ENCODE peak calls at places on chromosomes 13 and 19, in four cellular contexts. D is HEK293T, U is amniotic stem cell, A is left ventricle myocardium inferior. O is an unnamed sample.
A peak's percentile ranks its signal among the peaks of the same experiment; 100 is the strongest.

GRCh38 chr19:1767464-1767933 is 14.2 kb downstream of the ONECUT3 start:
- DNase-seq in D (peak; percentile 84), U (no peak), A (peak; percentile 33), O (no peak)

GRCh38 chr19:46426506-46427162 is 2.1 kb downstream of the PNMA8C start:
- DNase-seq in D (no peak), U (peak; percentile 64), A (peak; percentile 82), O (peak; percentile 78)

GRCh38 chr19:40831502-40832430 is 18.5 kb downstream of the CYP2A6 start:
- DNase-seq in D (peak; percentile 37), U (peak; percentile 77), A (no peak), O (peak; percentile 99)

GRCh38 chr19:52941941-52942370 is 18.7 kb upstream of the ZNF888 start:
- DNase-seq in D (peak; percentile 7), U (peak; percentile 7), A (peak; percentile 27), O (peak; percentile 26)

GRCh38 chr13:114202581-114202980 is 23.5 kb downstream of the CFAP97D2 start:
- DNase-seq in D (no peak), U (no peak), A (no peak), O (no peak)

GRCh38 chr19:39167461-39168257 is 29.1 kb upstream of the NCCRP1 start:
- DNase-seq in D (no peak), U (no peak), A (no peak), O (no peak)

GRCh38 chr19:41795031-41795461 is 1.3 kb upstream of the CEACAM3 start:
- DNase-seq in D (peak; percentile 27), U (no peak), A (no peak), O (peak; percentile 24)

GRCh38 chr13:113654591-113655357 is 3.2 kb downstream of the ATP4B start:
- DNase-seq in D (no peak), U (no peak), A (peak; percentile 13), O (no peak)

GRCh38 chr13:24911135-24911524 is 147.2 kb downstream of the RNF17 start:
- DNase-seq in D (no peak), U (no peak), A (no peak), O (peak; percentile 69)

GRCh38 chr13:55576389-55576788 is 1564.3 kb upstream of the PRR20A start:
- DNase-seq in D (no peak), U (no peak), A (no peak), O (no peak)

GRCh38 chr19:28351761-28352160 is 861.2 kb downstream of the UQCRFS1 start:
- DNase-seq in D (no peak), U (no peak), A (no peak), O (no peak)

GRCh38 chr13:110815471-110816204 is 99.2 kb downstream of the ANKRD10 start:
- DNase-seq in D (no peak), U (no peak), A (no peak), O (no peak)

GRCh38 chr19:55146648-55147218 is 2.3 kb downstream of the TNNT1 start:
- DNase-seq in D (peak; percentile 69), U (no peak), A (no peak), O (peak; percentile 16)

GRCh38 chr13:49113526-49114286 is 106.4 kb upstream of the MLNR start:
- DNase-seq in D (no peak), U (no peak), A (no peak), O (peak; percentile 79)

GRCh38 chr13:40114305-40114896 is 458.9 kb downstream of the COG6 start:
- DNase-seq in D (no peak), U (no peak), A (no peak), O (no peak)

GRCh38 chr13:106230450-106230849 is 305.0 kb downstream of the EFNB2 start:
- DNase-seq in D (no peak), U (peak; percentile 16), A (no peak), O (peak; percentile 58)

GRCh38 chr13:39415003-39415402 is 188.0 kb downstream of the LHFPL6 start:
- DNase-seq in D (no peak), U (no peak), A (no peak), O (no peak)

GRCh38 chr13:26855071-26855470 is 94.5 kb upstream of the GPR12 start:
- DNase-seq in D (no peak), U (no peak), A (no peak), O (no peak)

GRCh38 chr19:57351867-57352266 is 796 bp downstream of the ZNF304 start:
- DNase-seq in D (no peak), U (no peak), A (no peak), O (no peak)

GRCh38 chr13:49620170-49620621 is 8.1 kb upstream of the ARL11 start:
- DNase-seq in D (no peak), U (no peak), A (no peak), O (no peak)

GRCh38 chr19:48543121-48543710 is 8.8 kb upstream of the SULT2B1 start:
- DNase-seq in D (no peak), U (no peak), A (no peak), O (peak; percentile 54)

GRCh38 chr13:108769213-108770070 is 140.0 kb downstream of the MYO16 start:
- DNase-seq in D (no peak), U (no peak), A (no peak), O (no peak)

GRCh38 chr19:45952691-45953505 is 20.8 kb downstream of the NOVA2 start:
- DNase-seq in D (peak; percentile 85), U (no peak), A (peak; percentile 40), O (peak; percentile 35)

GRCh38 chr13:76846363-76846762 is 39.8 kb downstream of the KCTD12 start:
- DNase-seq in D (no peak), U (no peak), A (no peak), O (peak; percentile 13)

GRCh38 chr19:58543826-58544590 is at the start of gene TRIM28:
- DNase-seq in D (peak; percentile 99), U (no peak), A (peak; percentile 98), O (peak; percentile 98)

GRCh38 chr13:78606471-78607408 is 3.4 kb upstream of the POU4F1 start:
- DNase-seq in D (no peak), U (no peak), A (no peak), O (no peak)

GRCh38 chr13:54241719-54242118 is 1213.1 kb downstream of the OLFM4 start:
- DNase-seq in D (peak; percentile 26), U (no peak), A (no peak), O (no peak)

GRCh38 chr19:55253842-55254624 is 4.8 kb downstream of the PPP6R1 start:
- DNase-seq in D (no peak), U (no peak), A (no peak), O (no peak)

GRCh38 chr13:22278336-22278929 is 607.6 kb downstream of the FGF9 start:
- DNase-seq in D (no peak), U (no peak), A (peak; percentile 33), O (no peak)

GRCh38 chr19:3451451-3451866 is 28.9 kb downstream of the SMIM24 start:
- DNase-seq in D (no peak), U (no peak), A (no peak), O (no peak)

GRCh38 chr19:29858000-29858596 is 46.3 kb downstream of the CCNE1 start:
- DNase-seq in D (peak; percentile 64), U (no peak), A (no peak), O (no peak)

O was measured in HCEC 1CT.